ENCODE peak calls at places on chromosome 15, in eight cellular contexts. C, P, W, F, E, Y, V and Z are unnamed samples.

GRCh38 chr15:93485922-93486327 is 396.9 kb upstream of the RGMA start:
- DNase-seq in C (no peak), P (no peak), W (no peak), F (no peak), E (no peak), Y (no peak), V (no peak), Z (no peak)

GRCh38 chr15:67085818-67086649 is 20.6 kb downstream of the SMAD3 start:
- DNase-seq in C (peak; percentile 45), P (no peak), W (no peak), F (no peak), E (peak; percentile 92), Y (no peak), V (peak; percentile 19), Z (no peak)

GRCh38 chr15:70323111-70323851 is 225.6 kb upstream of the TLE3 start:
- DNase-seq in C (no peak), P (no peak), W (peak; percentile 2), F (no peak), E (peak; percentile 69), Y (no peak), V (no peak), Z (no peak)

GRCh38 chr15:42577514-42578031 is 2.2 kb downstream of the STARD9 start:
- DNase-seq in C (peak; percentile 45), P (no peak), W (no peak), F (no peak), E (peak; percentile 72), Y (no peak), V (no peak), Z (no peak)

GRCh38 chr15:90552162-90552928 is 22.6 kb downstream of the CRTC3 start:
- DNase-seq in C (no peak), P (no peak), W (peak; percentile 60), F (no peak), E (peak; percentile 99), Y (no peak), V (no peak), Z (no peak)

GRCh38 chr15:101242160-101242998 is 9.5 kb downstream of the CHSY1 start:
- DNase-seq in C (peak; percentile 93), P (no peak), W (peak; percentile 60), F (peak; percentile 43), E (peak; percentile 72), Y (no peak), V (peak; percentile 97), Z (peak; percentile 16)

GRCh38 chr15:67120839-67121540 is 55.6 kb downstream of the SMAD3 start:
- DNase-seq in C (no peak), P (peak; percentile 43), W (no peak), F (peak; percentile 82), E (peak; percentile 89), Y (no peak), V (no peak), Z (peak; percentile 74)

GRCh38 chr15:83899670-83900069 is 245.7 kb downstream of the ADAMTSL3 start:
- DNase-seq in C (no peak), P (no peak), W (no peak), F (no peak), E (no peak), Y (no peak), V (no peak), Z (no peak)

GRCh38 chr15:77702211-77702957 is 69.7 kb upstream of the LINGO1 start:
- DNase-seq in C (peak; percentile 45), P (no peak), W (no peak), F (no peak), E (peak; percentile 44), Y (no peak), V (peak; percentile 30), Z (no peak)

GRCh38 chr15:34644061-34644460 is 60.6 kb upstream of the GOLGA8B start:
- DNase-seq in C (no peak), P (no peak), W (peak; percentile 64), F (no peak), E (peak; percentile 90), Y (no peak), V (no peak), Z (no peak)

GRCh38 chr15:44101286-44101685 is 93.8 kb downstream of the FRMD5 start:
- DNase-seq in C (no peak), P (no peak), W (no peak), F (no peak), E (no peak), Y (no peak), V (no peak), Z (no peak)

GRCh38 chr15:65862682-65863081 is 6.6 kb upstream of the RAB11A start:
- DNase-seq in C (peak; percentile 97), P (no peak), W (no peak), F (peak; percentile 58), E (peak; percentile 73), Y (no peak), V (peak; percentile 89), Z (peak; percentile 27)

GRCh38 chr15:29322407-29322806 is 52.8 kb upstream of the NSMCE3 start:
- DNase-seq in C (no peak), P (no peak), W (no peak), F (no peak), E (no peak), Y (no peak), V (no peak), Z (no peak)

GRCh38 chr15:40379853-40380252 is 2.7 kb upstream of the KNSTRN start:
- DNase-seq in C (peak; percentile 47), P (no peak), W (peak; percentile 96), F (no peak), E (peak; percentile 98), Y (peak; percentile 36), V (peak; percentile 18), Z (no peak)

GRCh38 chr15:89756897-89757296 is 5.8 kb upstream of the MESP1 start:
- DNase-seq in C (no peak), P (no peak), W (no peak), F (no peak), E (no peak), Y (no peak), V (no peak), Z (no peak)

GRCh38 chr15:29312387-29312786 is 42.8 kb upstream of the NSMCE3 start:
- DNase-seq in C (no peak), P (no peak), W (peak; percentile 65), F (no peak), E (peak; percentile 60), Y (no peak), V (no peak), Z (no peak)

GRCh38 chr15:89329329-89330084 is 5.1 kb downstream of the POLG start:
- DNase-seq in C (no peak), P (no peak), W (no peak), F (no peak), E (no peak), Y (no peak), V (peak; percentile 50), Z (no peak)

GRCh38 chr15:77527164-77527778 is 105.4 kb downstream of the LINGO1 start:
- DNase-seq in C (peak; percentile 55), P (no peak), W (no peak), F (no peak), E (peak; percentile 80), Y (no peak), V (peak; percentile 14), Z (no peak)

GRCh38 chr15:98647774-98648653 is at the start of gene IGF1R:
- DNase-seq in C (peak; percentile 83), P (peak; percentile 80), W (no peak), F (peak; percentile 75), E (peak; percentile 89), Y (peak; percentile 78), V (peak; percentile 67), Z (peak; percentile 80)

GRCh38 chr15:63532307-63532744 is 27.9 kb downstream of the USP3 start:
- DNase-seq in C (no peak), P (no peak), W (no peak), F (no peak), E (peak; percentile 34), Y (no peak), V (no peak), Z (no peak)

GRCh38 chr15:60673918-60674558 is 195.1 kb upstream of the ICE2 start:
- DNase-seq in C (no peak), P (no peak), W (peak; percentile 85), F (peak; percentile 62), E (peak; percentile 88), Y (no peak), V (no peak), Z (no peak)

GRCh38 chr15:52078197-52078875 is 34.2 kb downstream of the BCL2L10 start:
- DNase-seq in C (no peak), P (no peak), W (no peak), F (no peak), E (no peak), Y (no peak), V (no peak), Z (no peak)